ENCODE peak calls at places on chromosomes 6 and 20, in nine cellular contexts. O, X, H, B, A, U, T, E and P are unnamed samples.

GRCh38 chr6:3117912-3118352 is 579 bp upstream of the BPHL start:
- DNase-seq in O (no peak), X (peak), H (no peak), B (no peak), A (no peak), U (no peak), T (no peak), E (no peak), P (no peak)

GRCh38 chr6:157760589-157761330 is 62.3 kb upstream of the SNX9 start:
- DNase-seq in O (no peak), X (peak), H (peak), B (peak), A (no peak), U (no peak), T (no peak), E (no peak), P (peak)

GRCh38 chr6:31144296-31144969 is 5.6 kb upstream of the PSORS1C2 start:
- DNase-seq in O (no peak), X (no peak), H (no peak), B (no peak), A (no peak), U (no peak), T (no peak), E (no peak), P (no peak)

GRCh38 chr6:11763460-11764249 is 14.9 kb downstream of the ADTRP start:
- DNase-seq in O (no peak), X (no peak), H (peak), B (no peak), A (no peak), U (no peak), T (no peak), E (no peak), P (no peak)

GRCh38 chr6:159833556-159833955 is 33.5 kb downstream of the PNLDC1 start:
- DNase-seq in O (no peak), X (no peak), H (peak), B (no peak), A (no peak), U (no peak), T (no peak), E (no peak), P (peak)

GRCh38 chr6:107633680-107634141 is 143.8 kb downstream of the SOBP start:
- DNase-seq in O (no peak), X (no peak), H (no peak), B (no peak), A (no peak), U (no peak), T (no peak), E (no peak), P (no peak)

GRCh38 chr6:32460528-32460927 is 20.8 kb downstream of the HLA-DRA start:
- DNase-seq in O (no peak), X (no peak), H (no peak), B (no peak), A (no peak), U (no peak), T (no peak), E (no peak), P (no peak)

GRCh38 chr20:44247676-44248419 is 740 bp downstream of the GDAP1L1 start:
- DNase-seq in O (peak), X (no peak), H (peak), B (peak), A (peak), U (no peak), T (peak), E (no peak), P (peak)

GRCh38 chr6:47141166-47141565 is 99.0 kb upstream of the ADGRF1 start:
- DNase-seq in O (no peak), X (no peak), H (no peak), B (no peak), A (no peak), U (no peak), T (no peak), E (no peak), P (no peak)

GRCh38 chr20:38167851-38168760 is 3.0 kb upstream of the TGM2 start:
- DNase-seq in O (no peak), X (no peak), H (peak), B (peak), A (peak), U (no peak), T (no peak), E (no peak), P (peak)

GRCh38 chr6:25889877-25890853 is 16.1 kb upstream of the SLC17A3 start:
- DNase-seq in O (peak), X (peak), H (peak), B (peak), A (peak), U (peak), T (peak), E (no peak), P (peak)

GRCh38 chr20:58710481-58711265 is 18.1 kb downstream of the NPEPL1 start:
- DNase-seq in O (no peak), X (no peak), H (no peak), B (no peak), A (peak), U (no peak), T (peak), E (no peak), P (no peak)

GRCh38 chr6:169978615-169979161 is 227.3 kb downstream of the ERMARD start:
- DNase-seq in O (no peak), X (no peak), H (no peak), B (peak), A (no peak), U (no peak), T (no peak), E (no peak), P (peak)

GRCh38 chr6:73521351-73522254 is 771 bp upstream of the EEF1A1 start:
- DNase-seq in O (peak), X (no peak), H (peak), B (peak), A (peak), U (no peak), T (peak), E (no peak), P (no peak)

GRCh38 chr6:152575621-152576150 is 61.5 kb downstream of the SYNE1 start:
- DNase-seq in O (no peak), X (no peak), H (peak), B (peak), A (peak), U (no peak), T (peak), E (no peak), P (peak)

GRCh38 chr20:21559305-21559704 is 45.4 kb upstream of the NKX2-2 start:
- DNase-seq in O (no peak), X (no peak), H (no peak), B (no peak), A (no peak), U (no peak), T (peak), E (peak), P (no peak)

GRCh38 chr6:47195251-47195650 is 114.5 kb downstream of the TNFRSF21 start:
- DNase-seq in O (no peak), X (no peak), H (peak), B (no peak), A (peak), U (no peak), T (no peak), E (no peak), P (no peak)

DNA sequence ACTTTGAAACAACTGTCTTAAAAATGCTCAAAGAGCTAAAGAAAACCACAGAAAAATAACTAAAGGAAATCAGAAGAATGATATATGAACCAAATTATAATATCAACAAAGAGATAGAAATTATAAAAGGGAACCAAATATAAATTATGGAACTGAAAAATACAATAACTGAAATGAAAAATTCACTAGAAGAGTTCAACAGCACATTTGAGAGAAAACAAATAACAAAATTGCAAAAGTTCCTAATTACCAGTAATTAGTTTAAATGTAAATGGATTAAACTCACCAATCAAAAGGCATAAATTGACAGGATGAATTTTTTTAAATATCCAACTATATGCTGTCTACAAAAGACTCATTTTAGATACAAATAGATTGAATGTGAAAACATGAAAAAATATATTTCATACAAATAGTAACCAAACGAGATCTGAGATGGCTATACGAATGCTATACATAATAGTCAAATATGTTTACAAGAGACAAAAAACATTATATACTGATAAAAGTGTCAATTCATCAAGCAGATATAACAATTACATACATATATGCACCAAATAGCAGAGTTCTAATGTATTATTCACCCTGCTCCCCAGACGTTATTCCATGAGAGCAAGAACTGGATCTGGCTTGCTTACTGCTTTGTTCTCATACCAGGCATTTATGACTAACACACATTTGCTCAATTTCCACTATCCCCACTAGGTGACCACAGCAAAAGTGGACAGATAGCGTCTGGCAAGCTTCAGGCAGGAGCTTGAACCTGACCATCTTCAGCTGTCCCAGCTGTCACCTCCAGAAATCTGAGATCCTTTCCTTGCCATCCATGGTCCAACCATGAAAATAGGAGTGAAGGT is 72.4 kb upstream of the SIRPA start:
- DNase-seq in O (no peak), X (no peak), H (peak), B (no peak), A (no peak), U (no peak), T (no peak), E (no peak), P (no peak)
- TF ChIP-seq CTCF in O (no peak), X (no peak), H (peak), B (no peak), A (no peak), U (no peak), T (no peak), E (no peak), P (no peak)

GRCh38 chr20:64222273-64222672 is 33.3 kb upstream of the PCMTD2 start:
- DNase-seq in O (no peak), X (no peak), H (peak), B (peak), A (no peak), U (no peak), T (no peak), E (no peak), P (no peak)

GRCh38 chr20:64224344-64225165 is 31.0 kb upstream of the PCMTD2 start:
- DNase-seq in O (no peak), X (no peak), H (peak), B (peak), A (no peak), U (no peak), T (no peak), E (no peak), P (peak)

GRCh38 chr20:64225166-64225595 is 30.4 kb upstream of the PCMTD2 start:
- DNase-seq in O (no peak), X (no peak), H (no peak), B (no peak), A (no peak), U (no peak), T (no peak), E (no peak), P (no peak)

GRCh38 chr20:64222851-64223525 is 32.6 kb upstream of the PCMTD2 start:
- DNase-seq in O (no peak), X (no peak), H (no peak), B (no peak), A (no peak), U (no peak), T (no peak), E (no peak), P (no peak)

DNA sequence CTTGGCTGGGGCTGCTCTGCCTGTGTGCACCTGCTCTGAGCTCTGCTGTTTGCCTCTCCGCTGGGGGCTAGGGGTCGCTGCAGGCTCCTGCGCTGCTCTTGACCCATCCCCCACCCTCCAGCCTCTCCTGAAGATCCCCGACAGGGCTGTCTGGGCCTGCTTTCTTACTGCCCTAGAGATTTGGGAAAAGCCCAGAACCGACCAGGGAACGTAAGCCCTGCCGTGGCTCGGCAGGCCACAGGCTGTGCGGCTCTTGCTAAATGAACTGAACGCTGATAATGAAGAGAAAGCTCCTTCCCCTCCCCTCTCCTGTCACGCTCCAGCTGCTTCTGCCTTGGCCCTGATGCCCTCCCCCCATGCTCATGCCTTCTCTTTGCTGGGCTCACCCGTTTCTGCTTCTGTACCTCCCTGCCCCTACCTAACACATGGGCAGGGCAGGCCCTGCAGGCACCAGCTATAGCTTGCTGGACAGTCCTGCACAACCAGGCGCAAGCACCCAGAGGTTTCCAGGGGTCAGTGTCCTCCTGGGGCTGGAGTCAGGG is 32.0 kb upstream of the PCMTD2 start:
- DNase-seq in O (peak), X (no peak), H (peak), B (no peak), A (no peak), U (no peak), T (peak), E (no peak), P (no peak)
- TF ChIP-seq CTCF in O (peak), X (no peak), H (peak), B (no peak), A (no peak), U (no peak), T (peak), E (peak), P (peak)

GRCh38 chr6:137136065-137136464 is 37.4 kb downstream of the IL22RA2 start:
- DNase-seq in O (no peak), X (no peak), H (peak), B (no peak), A (no peak), U (no peak), T (no peak), E (no peak), P (no peak)
- TF ChIP-seq CTCF in O (no peak), X (no peak), H (peak), B (peak), A (no peak), U (peak), T (no peak), E (no peak), P (no peak)

GRCh38 chr6:150033197-150033771 is 8.0 kb upstream of the RAET1L start:
- DNase-seq in O (no peak), X (no peak), H (no peak), B (no peak), A (no peak), U (no peak), T (no peak), E (no peak), P (no peak)

GRCh38 chr6:150037526-150038201 is 12.3 kb upstream of the RAET1L start:
- DNase-seq in O (no peak), X (no peak), H (no peak), B (no peak), A (no peak), U (no peak), T (no peak), E (no peak), P (no peak)

GRCh38 chr6:150036081-150036480 is 10.7 kb upstream of the RAET1L start:
- DNase-seq in O (no peak), X (no peak), H (no peak), B (no peak), A (no peak), U (no peak), T (no peak), E (no peak), P (no peak)

GRCh38 chr6:150043096-150043495 is 17.8 kb upstream of the RAET1L start:
- DNase-seq in O (no peak), X (no peak), H (no peak), B (no peak), A (no peak), U (no peak), T (no peak), E (no peak), P (no peak)

DNA sequence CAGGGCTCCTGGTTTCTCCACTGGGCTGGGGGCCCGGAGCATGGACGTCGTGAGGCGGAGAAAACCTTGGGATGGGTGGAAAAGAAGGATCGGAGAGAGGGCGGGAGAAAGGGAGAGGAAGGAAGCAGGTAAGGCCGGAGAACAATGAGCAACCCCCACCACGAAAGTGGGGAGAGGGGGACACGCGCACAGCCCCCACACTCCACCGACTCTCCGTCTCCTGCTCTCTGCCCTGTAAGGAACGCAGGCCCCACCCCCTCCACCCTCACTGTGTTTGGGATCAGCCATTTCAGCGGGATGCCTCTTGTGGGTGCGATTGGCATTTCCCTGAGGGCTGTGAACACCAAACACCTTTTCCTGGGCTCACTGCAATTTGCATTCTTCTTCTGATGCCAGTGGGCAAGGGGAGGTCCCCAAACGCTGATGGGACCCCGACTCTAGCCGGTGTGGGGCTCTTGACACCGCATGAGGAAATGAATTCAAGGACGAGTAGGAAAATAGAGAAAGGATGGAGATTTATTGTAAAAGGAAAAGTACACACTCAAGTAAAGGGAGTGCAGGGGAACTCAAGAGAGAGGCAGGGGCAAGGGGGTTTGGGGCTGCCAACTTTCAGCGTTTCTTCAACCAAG is 13.0 kb upstream of the RAET1L start:
- DNase-seq in O (no peak), X (no peak), H (no peak), B (no peak), A (no peak), U (no peak), T (no peak), E (no peak), P (no peak)
- TF ChIP-seq CTCF in O (peak), X (no peak), H (no peak), B (no peak), A (no peak), U (no peak), T (no peak), E (no peak), P (no peak)

DNA sequence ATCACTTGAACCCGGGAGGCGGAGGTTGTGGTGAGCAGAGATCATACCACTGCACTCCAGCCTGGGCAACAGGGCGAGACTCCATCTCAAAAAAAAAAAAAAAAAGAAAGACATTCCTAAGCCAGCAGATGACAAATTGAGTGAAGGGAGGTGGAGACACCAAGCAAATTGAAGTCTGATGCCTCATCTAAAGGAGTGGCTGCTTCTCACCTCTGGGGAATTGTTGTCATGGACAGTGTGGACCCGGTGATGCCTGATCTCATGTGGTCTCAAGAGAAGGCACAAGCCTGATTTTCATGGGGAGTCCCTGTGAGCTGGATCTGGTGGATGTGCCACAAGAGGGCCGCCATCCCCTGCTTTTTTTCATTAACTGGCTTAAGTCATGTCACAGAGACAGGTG is 272.0 kb downstream of the ZNF217 start:
- DNase-seq in O (no peak), X (no peak), H (no peak), B (no peak), A (no peak), U (no peak), T (no peak), E (no peak), P (no peak)
- TF ChIP-seq CTCF in O (no peak), X (peak), H (no peak), B (no peak), A (no peak), U (no peak), T (no peak), E (no peak), P (no peak)

DNA sequence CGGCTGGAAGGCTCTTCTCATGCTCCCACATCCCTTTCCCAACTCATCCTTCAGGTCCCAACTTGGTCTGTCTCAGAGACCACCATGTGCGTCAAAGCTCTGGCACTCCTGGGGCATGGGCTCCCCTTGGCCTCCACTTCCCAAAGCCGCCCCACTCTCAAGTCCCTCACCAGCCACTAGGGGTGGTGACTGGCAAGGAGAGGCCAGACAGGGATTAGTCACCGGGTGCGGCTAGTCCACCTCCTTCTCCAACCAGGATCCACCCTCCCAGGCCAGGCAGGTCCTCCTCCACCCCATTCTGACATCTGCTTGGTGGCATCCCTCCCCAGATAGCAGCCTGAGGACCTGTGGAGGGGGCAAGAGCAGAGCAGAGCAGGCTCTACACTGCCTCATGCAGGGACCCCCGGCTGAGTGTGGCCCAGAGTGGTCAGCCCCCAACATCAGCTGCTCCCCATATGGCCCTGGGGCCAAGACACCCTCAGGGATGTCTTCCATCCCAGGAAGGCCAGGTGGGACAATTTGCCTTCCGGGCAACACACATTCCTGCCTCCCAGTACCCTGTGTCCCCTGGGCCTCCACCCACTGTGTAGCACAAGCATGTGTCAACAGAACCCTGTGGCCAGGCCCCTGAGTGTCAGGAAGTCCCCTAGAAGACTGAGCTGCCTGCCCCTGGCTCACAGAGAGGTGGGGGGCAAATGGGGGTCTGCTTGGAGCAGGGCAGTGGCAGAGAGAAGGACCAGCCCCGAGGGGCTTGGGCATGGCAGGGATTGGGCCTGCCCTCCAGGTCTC is 29.2 kb downstream of the YTHDF1 start:
- DNase-seq in O (no peak), X (no peak), H (no peak), B (peak), A (no peak), U (peak), T (no peak), E (no peak), P (no peak)
- TF ChIP-seq CTCF in O (no peak), X (no peak), H (peak), B (no peak), A (no peak), U (peak), T (no peak), E (no peak), P (no peak)

DNA sequence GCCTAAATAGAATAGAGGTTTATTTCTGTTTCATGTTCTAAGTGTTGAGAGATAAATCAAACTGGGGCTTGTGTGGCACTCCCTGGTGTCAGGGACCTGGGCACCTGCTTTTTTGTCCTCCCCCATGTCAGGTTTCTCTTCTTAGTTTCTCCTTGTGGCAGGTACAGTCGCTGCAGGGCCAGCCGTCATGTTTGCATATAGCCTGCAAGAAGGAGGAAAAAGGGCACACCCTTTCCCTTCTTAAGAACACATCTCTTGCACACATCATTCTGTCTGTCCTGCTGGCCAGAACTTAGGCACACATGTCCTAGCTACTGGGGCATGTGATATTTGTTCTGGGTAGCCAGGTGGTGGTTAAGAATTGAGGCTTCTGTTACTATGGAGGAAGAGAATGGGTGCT is 27.9 kb downstream of the CDC5L start:
- DNase-seq in O (no peak), X (no peak), H (no peak), B (no peak), A (peak), U (no peak), T (peak), E (no peak), P (no peak)
- TF ChIP-seq CTCF in O (no peak), X (no peak), H (no peak), B (no peak), A (no peak), U (peak), T (no peak), E (no peak), P (no peak)